ENCODE peak calls at places on chromosomes 7 and 10, in seven cellular contexts. One of them, this sample, is unnamed.

GRCh38 chr10:130024779-130025178 is 60.7 kb upstream of the EBF3 start:
- DNase-seq in K562: no peak
- DNase-seq in adrenal gland: no peak
- DNase-seq in A549: no peak
- DNase-seq in AG10803: no peak
- DNase-seq in dorsolateral prefrontal cortex: no peak
- DNase-seq in progenitor cell of endocrine pancreas: no peak
- DNase-seq in this sample: no peak

GRCh38 chr7:151378496-151379192 is 31.2 kb downstream of the WDR86 start:
- DNase-seq in adrenal gland: no peak
- DNase-seq in dorsolateral prefrontal cortex: no peak
- DNase-seq in progenitor cell of endocrine pancreas: no peak
- DNase-seq in A549: no peak
- DNase-seq in K562: no peak
- DNase-seq in AG10803: no peak
- DNase-seq in this sample: no peak

GRCh38 chr10:109696981-109697775 is 226.1 kb downstream of the XPNPEP1 start:
- DNase-seq in AG10803: no peak
- DNase-seq in dorsolateral prefrontal cortex: no peak
- DNase-seq in A549: no peak
- DNase-seq in adrenal gland: no peak
- DNase-seq in progenitor cell of endocrine pancreas: no peak
- DNase-seq in K562: no peak
- DNase-seq in this sample: no peak

GRCh38 chr7:157389951-157390730 is 53.3 kb downstream of the DNAJB6 start:
- DNase-seq in progenitor cell of endocrine pancreas: no peak
- DNase-seq in A549: no peak
- DNase-seq in adrenal gland: peak
- DNase-seq in K562: no peak
- DNase-seq in dorsolateral prefrontal cortex: no peak
- DNase-seq in AG10803: peak
- DNase-seq in this sample: peak

GRCh38 chr7:70571986-70572385 is 560.0 kb upstream of the GALNT17 start:
- DNase-seq in AG10803: no peak
- DNase-seq in adrenal gland: no peak
- DNase-seq in progenitor cell of endocrine pancreas: no peak
- DNase-seq in K562: no peak
- DNase-seq in dorsolateral prefrontal cortex: no peak
- DNase-seq in A549: no peak
- DNase-seq in this sample: no peak

GRCh38 chr10:112139176-112139575 is 44.4 kb downstream of the GPAM start:
- DNase-seq in K562: no peak
- DNase-seq in dorsolateral prefrontal cortex: no peak
- DNase-seq in adrenal gland: no peak
- DNase-seq in AG10803: no peak
- DNase-seq in A549: no peak
- DNase-seq in progenitor cell of endocrine pancreas: no peak
- DNase-seq in this sample: no peak

GRCh38 chr7:29896685-29897411 is 90.5 kb downstream of the WIPF3 start:
- DNase-seq in A549: no peak
- DNase-seq in AG10803: no peak
- DNase-seq in K562: no peak
- DNase-seq in adrenal gland: no peak
- DNase-seq in dorsolateral prefrontal cortex: no peak
- DNase-seq in progenitor cell of endocrine pancreas: no peak
- DNase-seq in this sample: no peak

GRCh38 chr10:33302188-33302829 is 32.2 kb downstream of the NRP1 start:
- DNase-seq in A549: no peak
- DNase-seq in K562: no peak
- DNase-seq in progenitor cell of endocrine pancreas: no peak
- DNase-seq in AG10803: no peak
- DNase-seq in dorsolateral prefrontal cortex: no peak
- DNase-seq in adrenal gland: no peak
- DNase-seq in this sample: no peak

GRCh38 chr10:70880077-70880534 is 8.3 kb downstream of the PCBD1 start:
- DNase-seq in adrenal gland: peak
- DNase-seq in progenitor cell of endocrine pancreas: peak
- DNase-seq in A549: peak
- DNase-seq in dorsolateral prefrontal cortex: peak
- DNase-seq in AG10803: peak
- DNase-seq in K562: peak
- DNase-seq in this sample: peak

GRCh38 chr10:79379512-79380124 is 32.3 kb downstream of the PPIF start:
- DNase-seq in AG10803: peak
- DNase-seq in progenitor cell of endocrine pancreas: peak
- DNase-seq in dorsolateral prefrontal cortex: peak
- DNase-seq in K562: no peak
- DNase-seq in A549: no peak
- DNase-seq in adrenal gland: peak
- DNase-seq in this sample: no peak

GRCh38 chr10:113534428-113534827 is 18.4 kb upstream of the HABP2 start:
- DNase-seq in AG10803: no peak
- DNase-seq in A549: no peak
- DNase-seq in adrenal gland: no peak
- DNase-seq in K562: no peak
- DNase-seq in progenitor cell of endocrine pancreas: no peak
- DNase-seq in dorsolateral prefrontal cortex: no peak
- DNase-seq in this sample: no peak

GRCh38 chr10:123784216-123784615 is 107.4 kb downstream of the CPXM2 start:
- DNase-seq in AG10803: no peak
- DNase-seq in progenitor cell of endocrine pancreas: no peak
- DNase-seq in adrenal gland: no peak
- DNase-seq in dorsolateral prefrontal cortex: no peak
- DNase-seq in K562: no peak
- DNase-seq in A549: no peak
- DNase-seq in this sample: no peak

GRCh38 chr10:71075066-71075758 is 137.2 kb upstream of the UNC5B start:
- DNase-seq in dorsolateral prefrontal cortex: peak
- DNase-seq in AG10803: no peak
- DNase-seq in progenitor cell of endocrine pancreas: no peak
- DNase-seq in A549: no peak
- DNase-seq in adrenal gland: peak
- DNase-seq in K562: no peak
- DNase-seq in this sample: no peak

GRCh38 chr7:68722044-68722443 is 876.2 kb upstream of the AUTS2 start:
- DNase-seq in dorsolateral prefrontal cortex: no peak
- DNase-seq in progenitor cell of endocrine pancreas: no peak
- DNase-seq in AG10803: no peak
- DNase-seq in A549: no peak
- DNase-seq in adrenal gland: no peak
- DNase-seq in K562: no peak
- DNase-seq in this sample: no peak

GRCh38 chr7:2120251-2120660 is 112.5 kb downstream of the MAD1L1 start:
- DNase-seq in A549: no peak
- DNase-seq in adrenal gland: no peak
- DNase-seq in dorsolateral prefrontal cortex: no peak
- DNase-seq in AG10803: no peak
- DNase-seq in progenitor cell of endocrine pancreas: no peak
- DNase-seq in K562: no peak
- DNase-seq in this sample: no peak

GRCh38 chr7:121513105-121513504 is 117.0 kb upstream of the FAM3C start:
- DNase-seq in A549: no peak
- DNase-seq in progenitor cell of endocrine pancreas: no peak
- DNase-seq in adrenal gland: no peak
- DNase-seq in K562: no peak
- DNase-seq in dorsolateral prefrontal cortex: no peak
- DNase-seq in AG10803: no peak
- DNase-seq in this sample: no peak

GRCh38 chr7:121510858-121511482 is 114.9 kb upstream of the FAM3C start:
- DNase-seq in dorsolateral prefrontal cortex: no peak
- DNase-seq in AG10803: no peak
- DNase-seq in A549: no peak
- DNase-seq in K562: no peak
- DNase-seq in progenitor cell of endocrine pancreas: no peak
- DNase-seq in adrenal gland: no peak
- DNase-seq in this sample: no peak

GRCh38 chr7:121505540-121506182 is 109.6 kb upstream of the FAM3C start:
- DNase-seq in progenitor cell of endocrine pancreas: no peak
- DNase-seq in adrenal gland: no peak
- DNase-seq in K562: no peak
- DNase-seq in A549: peak
- DNase-seq in AG10803: no peak
- DNase-seq in dorsolateral prefrontal cortex: no peak
- DNase-seq in this sample: no peak

GRCh38 chr7:121515181-121515580 is 119.1 kb upstream of the FAM3C start:
- DNase-seq in A549: no peak
- DNase-seq in adrenal gland: no peak
- DNase-seq in AG10803: no peak
- DNase-seq in progenitor cell of endocrine pancreas: no peak
- DNase-seq in dorsolateral prefrontal cortex: no peak
- DNase-seq in K562: no peak
- DNase-seq in this sample: no peak

DNA sequence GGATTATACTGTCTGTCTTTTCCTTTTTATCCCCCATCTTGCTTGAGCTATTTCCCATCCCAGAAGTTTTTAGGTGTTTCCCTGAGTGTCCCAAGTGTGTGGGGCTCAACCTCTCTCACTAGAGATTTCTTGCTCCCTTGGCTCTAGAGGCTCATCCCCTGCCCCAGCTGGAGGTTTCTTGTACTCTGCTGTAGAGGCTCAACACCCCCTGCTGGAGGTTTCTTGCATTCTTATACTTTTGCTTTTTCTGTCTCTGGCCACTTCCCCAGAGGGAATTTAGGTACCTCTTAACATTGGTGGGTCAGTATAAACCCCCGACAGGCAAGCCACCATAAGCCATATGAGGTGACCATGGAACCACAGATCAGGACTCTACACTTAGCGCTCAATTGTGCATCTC is 114.2 kb upstream of the FAM3C start:
- DNase-seq in AG10803: no peak
- DNase-seq in adrenal gland: no peak
- DNase-seq in A549: peak
- DNase-seq in K562: peak
- DNase-seq in progenitor cell of endocrine pancreas: no peak
- DNase-seq in dorsolateral prefrontal cortex: no peak
- DNase-seq in this sample: no peak
- TF ChIP-seq CTCF in AG10803: no peak
- TF ChIP-seq CTCF in adrenal gland: peak
- TF ChIP-seq CTCF in A549: no peak
- TF ChIP-seq CTCF in K562: peak
- TF ChIP-seq CTCF in progenitor cell of endocrine pancreas: no peak
- TF ChIP-seq CTCF in dorsolateral prefrontal cortex: no peak
- TF ChIP-seq CTCF in this sample: no peak

DNA sequence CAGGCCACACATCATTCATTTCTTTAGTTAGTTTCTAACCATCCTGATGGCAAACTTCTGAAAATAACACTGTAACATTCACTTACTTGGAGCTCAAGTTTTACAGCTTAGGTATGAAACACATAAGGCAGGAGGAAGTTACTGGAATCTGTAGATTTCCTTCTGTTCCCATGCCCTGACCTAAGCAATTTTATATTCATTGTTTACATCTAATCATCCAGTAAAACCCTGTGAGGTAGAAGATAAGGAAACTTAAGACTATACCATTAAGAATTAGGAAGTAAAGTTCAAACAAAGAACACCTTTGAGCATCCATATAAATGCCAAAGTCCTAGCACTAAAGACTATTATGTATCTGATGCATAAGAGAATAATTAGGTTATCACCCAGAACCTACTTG is 19.5 kb downstream of the RALA start:
- DNase-seq in adrenal gland: no peak
- DNase-seq in AG10803: no peak
- DNase-seq in A549: no peak
- DNase-seq in dorsolateral prefrontal cortex: no peak
- DNase-seq in progenitor cell of endocrine pancreas: no peak
- DNase-seq in K562: no peak
- DNase-seq in this sample: no peak
- TF ChIP-seq CTCF in adrenal gland: no peak
- TF ChIP-seq CTCF in AG10803: no peak
- TF ChIP-seq CTCF in A549: no peak
- TF ChIP-seq CTCF in dorsolateral prefrontal cortex: no peak
- TF ChIP-seq CTCF in progenitor cell of endocrine pancreas: no peak
- TF ChIP-seq CTCF in K562: no peak
- TF ChIP-seq CTCF in this sample: no peak

DNA sequence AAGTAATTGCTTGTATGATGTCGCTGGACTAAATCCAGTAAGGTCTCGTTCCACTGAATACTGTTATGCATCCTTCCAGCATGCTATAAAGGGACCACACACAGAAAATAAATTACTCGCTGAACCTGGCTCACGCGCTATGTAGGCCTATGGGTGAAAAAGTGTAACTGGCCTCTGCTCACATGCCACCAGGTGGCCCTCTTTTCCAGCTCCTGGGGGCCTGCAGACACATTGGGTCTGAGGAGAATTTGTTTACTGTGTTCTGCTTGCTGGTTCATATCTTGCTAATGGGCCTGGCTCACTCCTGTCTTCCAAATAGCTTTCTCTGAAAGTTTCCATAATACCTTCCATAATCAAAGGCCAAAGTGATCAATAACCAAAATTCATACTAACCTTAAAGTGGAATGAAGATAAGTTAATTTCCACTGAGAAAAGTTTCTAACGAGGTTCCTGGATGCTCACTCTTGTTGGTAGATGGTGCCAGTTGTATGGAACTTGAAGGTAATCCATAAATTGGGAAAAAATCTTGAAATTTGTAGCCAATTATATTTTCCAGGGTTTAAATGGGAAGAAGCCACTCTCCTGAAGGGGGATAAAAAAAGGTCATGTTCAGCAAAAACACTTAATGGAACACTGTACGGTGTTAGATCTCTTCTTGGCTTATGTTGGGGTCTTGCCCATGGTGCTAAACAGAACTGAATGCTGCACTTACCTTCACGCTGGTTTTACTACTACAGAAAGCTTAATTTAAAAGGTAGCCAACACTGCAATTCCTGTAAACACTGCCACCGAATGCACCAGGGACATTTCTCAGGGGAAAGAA is 27.0 kb upstream of the ZPBP start:
- DNase-seq in progenitor cell of endocrine pancreas: no peak
- DNase-seq in A549: peak
- DNase-seq in K562: peak
- DNase-seq in dorsolateral prefrontal cortex: no peak
- DNase-seq in adrenal gland: no peak
- DNase-seq in AG10803: no peak
- DNase-seq in this sample: no peak
- TF ChIP-seq CTCF in progenitor cell of endocrine pancreas: peak
- TF ChIP-seq CTCF in A549: no peak
- TF ChIP-seq CTCF in K562: peak
- TF ChIP-seq CTCF in dorsolateral prefrontal cortex: no peak
- TF ChIP-seq CTCF in adrenal gland: no peak
- TF ChIP-seq CTCF in AG10803: no peak
- TF ChIP-seq CTCF in this sample: no peak

DNA sequence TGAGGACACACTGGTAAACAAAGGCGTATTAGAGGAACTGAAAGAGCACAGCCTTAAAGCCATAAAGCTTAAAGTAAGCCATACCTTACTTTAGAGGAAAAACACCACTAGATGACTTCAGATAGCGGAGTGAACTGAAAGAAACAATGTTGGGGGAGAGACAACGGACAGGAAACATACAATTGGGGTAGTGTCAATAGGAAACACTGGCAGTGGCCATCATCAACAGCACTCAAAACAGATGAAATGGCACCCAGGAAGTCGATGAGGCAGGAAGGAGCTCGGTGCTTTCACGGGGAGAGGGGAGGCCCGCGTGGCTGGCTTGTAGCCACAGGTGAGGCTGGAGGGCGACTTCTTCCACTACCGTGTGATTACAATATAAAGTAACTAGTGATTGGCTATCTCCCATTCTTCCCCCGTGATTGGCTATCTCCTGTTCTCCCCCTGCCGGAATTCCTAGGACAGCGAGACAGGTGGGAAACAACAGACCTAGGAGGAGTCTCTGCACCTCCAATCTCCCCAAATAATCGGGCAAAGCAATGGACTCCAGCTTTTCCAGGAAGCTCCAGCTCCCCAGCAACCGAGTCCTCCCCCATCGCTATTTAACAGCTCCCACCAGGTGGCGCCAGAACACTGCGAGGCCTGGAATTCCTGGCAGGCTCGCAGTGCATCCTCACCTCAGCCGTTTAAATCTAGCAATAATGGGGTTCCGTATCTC is 2.4 kb upstream of the TAS2R38 start:
- DNase-seq in adrenal gland: peak
- DNase-seq in progenitor cell of endocrine pancreas: peak
- DNase-seq in dorsolateral prefrontal cortex: peak
- DNase-seq in K562: peak
- DNase-seq in AG10803: peak
- DNase-seq in A549: peak
- DNase-seq in this sample: peak
- TF ChIP-seq CTCF in adrenal gland: peak
- TF ChIP-seq CTCF in progenitor cell of endocrine pancreas: peak
- TF ChIP-seq CTCF in dorsolateral prefrontal cortex: peak
- TF ChIP-seq CTCF in K562: peak
- TF ChIP-seq CTCF in AG10803: peak
- TF ChIP-seq CTCF in A549: peak
- TF ChIP-seq CTCF in this sample: peak